ENCODE peak calls at places on chromosomes 6 and 20, in nine cellular contexts. X is tibial artery; E is fibroblast of lung; R is effector memory CD4-positive, alpha-beta T cell; Y is skeletal muscle cell; D is heart right ventricle; A is adrenal gland; M is A673; S is heart left ventricle. J is an unnamed sample.

GRCh38 chr20:2397595-2398145 is 17.0 kb downstream of the TGM6 start:
- DNase-seq in S (no peak), M (no peak), R (no peak), E (no peak), Y (no peak), X (no peak), A (peak; percentile 18), D (no peak), J (no peak)

GRCh38 chr6:42984924-42985475 is 630 bp downstream of the PPP2R5D start:
- DNase-seq in Y (no peak), M (peak; percentile 30), A (no peak), X (no peak), R (no peak), D (no peak), S (no peak), E (peak; percentile 24), J (no peak)

GRCh38 chr6:31965700-31966099 is 6.2 kb downstream of the DXO start:
- DNase-seq in X (no peak), D (no peak), Y (no peak), E (no peak), S (no peak), R (no peak), M (no peak), A (no peak), J (peak; percentile 7)

GRCh38 chr6:146209942-146210341 is 181.1 kb downstream of the GRM1 start:
- DNase-seq in X (no peak), A (no peak), R (no peak), S (no peak), D (no peak), E (no peak), M (no peak), Y (no peak), J (no peak)

GRCh38 chr6:41239467-41240159 is 11.5 kb downstream of the TREML4 start:
- DNase-seq in R (no peak), S (no peak), D (no peak), A (no peak), E (no peak), Y (no peak), X (no peak), M (no peak), J (no peak)

GRCh38 chr20:22905667-22906066 is 129.4 kb upstream of the SSTR4 start:
- DNase-seq in X (peak; percentile 43), E (peak; percentile 59), Y (peak; percentile 57), S (no peak), D (peak; percentile 60), R (no peak), A (no peak), M (no peak), J (peak; percentile 40)

GRCh38 chr20:49385471-49385870 is 97.0 kb downstream of the KCNB1 start:
- DNase-seq in Y (no peak), X (no peak), A (no peak), S (no peak), R (no peak), D (no peak), E (peak; percentile 32), M (peak; percentile 62), J (no peak)

GRCh38 chr6:29424575-29424974 is 9.8 kb downstream of the OR12D1 start:
- DNase-seq in S (no peak), R (no peak), A (no peak), D (no peak), M (no peak), Y (no peak), X (no peak), E (no peak), J (no peak)

GRCh38 chr6:30885481-30885998 is 1.2 kb downstream of the DDR1 start:
- DNase-seq in S (no peak), X (no peak), M (no peak), E (no peak), Y (no peak), A (no peak), R (no peak), D (no peak), J (no peak)

GRCh38 chr20:10898555-10898954 is 224.8 kb upstream of the JAG1 start:
- DNase-seq in A (no peak), R (no peak), Y (peak; percentile 88), M (no peak), X (no peak), D (no peak), E (peak; percentile 73), S (no peak), J (no peak)

GRCh38 chr20:24658920-24659660 is 189.7 kb downstream of the SYNDIG1 start:
- DNase-seq in S (no peak), R (no peak), D (peak; percentile 27), A (no peak), E (no peak), Y (no peak), X (no peak), M (no peak), J (peak; percentile 33)

GRCh38 chr6:101486124-101486523 is 92.6 kb downstream of the GRIK2 start:
- DNase-seq in E (no peak), A (no peak), S (no peak), X (no peak), D (no peak), M (no peak), R (no peak), Y (no peak), J (no peak)

GRCh38 chr6:105364243-105364642 is 38.6 kb downstream of the PREP start:
- DNase-seq in E (no peak), R (no peak), S (no peak), M (no peak), X (no peak), Y (no peak), D (no peak), A (no peak), J (no peak)

DNA sequence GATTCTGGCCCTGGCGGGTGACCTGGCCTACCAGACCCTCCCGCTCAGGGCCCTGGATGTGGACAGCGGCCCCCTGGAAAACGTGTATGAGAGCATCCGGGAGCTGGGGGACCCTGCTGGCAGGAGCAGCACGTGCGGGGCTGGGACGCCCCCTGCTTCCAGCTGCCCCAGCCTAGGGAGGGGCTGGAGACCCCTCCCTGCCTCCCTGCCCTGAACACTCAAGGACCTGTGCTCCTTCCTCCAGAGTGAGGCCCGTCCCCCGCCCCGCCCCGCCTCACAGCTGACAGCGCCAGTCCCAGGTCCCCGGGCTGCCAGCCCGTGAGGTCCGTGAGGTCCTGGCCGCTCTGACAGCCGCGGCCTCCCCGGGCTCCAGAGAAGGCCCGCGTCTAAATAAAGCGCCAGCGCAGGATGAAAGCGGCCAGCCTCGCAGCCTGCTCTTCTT is 868 bp upstream of the SLC2A4RG start:
- DNase-seq in E (peak; percentile 28), S (peak; percentile 87), R (peak; percentile 32), M (no peak), D (peak; percentile 67), A (peak; percentile 87), X (peak; percentile 58), Y (peak; percentile 4), J (peak; percentile 77)
- H3K4me3 ChIP-seq in E (peak overlapping the region; percentile 46), S (peak overlapping the region; percentile 22), R (peak overlapping the region; percentile 70), M (no peak overlapping the region), D (peak overlapping the region; percentile 42), A (peak overlapping the region; percentile 49), X (peak overlapping the region; percentile 63), Y (peak overlapping the region; percentile 33), J (peak overlapping the region; percentile 78)

DNA sequence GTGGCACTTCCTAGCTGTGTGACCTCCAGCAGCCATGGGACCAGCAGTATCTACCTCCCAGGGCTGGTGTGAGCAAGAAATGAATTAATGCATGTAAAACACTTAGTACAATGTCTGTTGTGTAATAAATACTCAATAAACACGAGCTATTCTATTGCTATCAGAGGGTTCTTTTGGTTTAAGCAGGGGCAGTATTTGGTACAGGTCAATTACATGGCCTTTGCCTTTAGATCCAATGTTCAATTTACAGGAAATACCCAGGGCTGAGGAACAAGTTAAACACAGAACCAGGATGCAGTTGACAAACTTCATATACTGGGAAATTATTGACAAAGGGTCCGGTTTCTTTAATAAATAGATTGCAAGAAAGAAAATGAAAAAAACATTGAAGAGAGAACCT is 2.9 kb downstream of the TGM2 start:
- DNase-seq in Y (no peak), A (no peak), E (no peak), R (no peak), D (no peak), S (no peak), X (no peak), M (no peak), J (no peak)
- H3K4me3 ChIP-seq in Y (no peak overlapping the region), A (no peak overlapping the region), E (no peak overlapping the region), R (no peak overlapping the region), D (peak overlapping the region; percentile 53), S (no peak overlapping the region), X (peak overlapping the region; percentile 69), M (no peak overlapping the region), J (peak overlapping the region; percentile 81)

GRCh38 chr6:121539537-121539936 is 104.1 kb downstream of the GJA1 start:
- DNase-seq in M (no peak), R (no peak), X (no peak), D (no peak), S (no peak), Y (no peak), A (no peak), E (no peak), J (no peak)

GRCh38 chr6:121548146-121548545 is 112.7 kb downstream of the GJA1 start:
- DNase-seq in R (no peak), X (no peak), S (no peak), D (no peak), E (peak; percentile 48), Y (no peak), M (no peak), A (no peak), J (no peak)

GRCh38 chr6:121549741-121550140 is 114.3 kb downstream of the GJA1 start:
- DNase-seq in D (no peak), Y (peak; percentile 87), X (no peak), E (peak; percentile 71), A (no peak), R (no peak), S (no peak), M (no peak), J (no peak)

GRCh38 chr6:121540210-121540609 is 104.8 kb downstream of the GJA1 start:
- DNase-seq in D (no peak), S (no peak), X (no peak), R (no peak), A (no peak), E (no peak), M (no peak), Y (no peak), J (no peak)

DNA sequence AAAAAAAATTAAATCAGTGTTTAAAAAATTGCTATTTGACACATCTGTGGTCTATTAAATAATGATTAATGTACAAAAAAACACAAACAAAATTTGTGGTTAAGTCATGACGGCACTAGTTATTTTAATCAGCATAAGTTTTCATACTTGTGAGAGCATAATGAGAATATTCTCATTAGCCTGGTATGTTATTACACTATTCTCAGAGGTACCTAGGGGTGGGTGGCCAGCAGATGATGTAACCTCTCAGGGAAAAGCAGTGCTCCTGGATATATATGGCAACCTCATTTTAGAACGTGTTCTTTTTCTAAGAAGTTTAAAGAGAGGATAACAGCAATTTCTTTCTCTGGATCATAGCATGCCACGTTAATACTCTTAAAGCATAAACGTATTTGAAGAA is 109.2 kb downstream of the GJA1 start:
- DNase-seq in X (no peak), S (no peak), M (no peak), R (no peak), A (no peak), Y (no peak), E (no peak), D (no peak), J (no peak)
- H3K4me3 ChIP-seq in X (no peak overlapping the region), S (no peak overlapping the region), M (no peak overlapping the region), R (no peak overlapping the region), A (no peak overlapping the region), Y (no peak overlapping the region), E (no peak overlapping the region), D (no peak overlapping the region), J (no peak overlapping the region)

DNA sequence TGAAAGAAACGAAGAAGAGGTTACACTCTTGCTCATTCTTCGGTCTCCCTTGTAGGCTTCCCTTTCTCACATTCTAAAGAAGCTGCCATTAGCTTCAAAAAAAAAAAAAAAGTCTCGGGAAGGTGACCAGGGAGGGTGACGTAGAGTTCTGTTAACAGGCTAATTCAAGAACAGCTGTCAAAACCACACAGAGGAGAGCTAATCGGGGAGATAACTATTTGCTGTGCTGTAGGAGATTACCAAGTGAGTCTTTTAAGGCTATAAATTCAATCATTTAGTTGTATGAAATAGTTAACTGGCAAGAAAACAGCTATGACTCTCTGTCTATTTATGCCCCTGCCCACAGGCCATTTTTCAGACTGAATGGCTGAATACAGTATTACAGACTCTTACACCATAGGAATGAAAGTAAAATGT is 256.8 kb downstream of the SYNE1 start:
- DNase-seq in X (no peak), M (peak; percentile 68), S (no peak), Y (peak; percentile 66), R (no peak), A (no peak), D (peak; percentile 36), E (peak; percentile 86), J (no peak)
- H3K4me3 ChIP-seq in X (peak overlapping the region; percentile 71), M (peak overlapping the region; percentile 39), S (peak overlapping the region; percentile 17), Y (peak overlapping the region; percentile 70), R (no peak overlapping the region), A (peak overlapping the region; percentile 54), D (peak overlapping the region; percentile 30), E (peak overlapping the region; percentile 80), J (peak overlapping the region; percentile 64)